ENCODE peak calls at places on chromosome 2, in eight cellular contexts. B is GM23338, Q is K562, I is Panc1, X is HCT116, L is breast epithelium, F is endothelial cell of umbilical vein, U is stomach. N is an unnamed sample.
A peak's percentile ranks its signal among the peaks of the same experiment; 100 is the strongest.

GRCh38 chr2:121475811-121476571 is 54.7 kb upstream of the RNU4ATAC start:
- DNase-seq in I (no peak), X (no peak), Q (peak; percentile 22), L (no peak), F (no peak), B (no peak), U (no peak), N (no peak)

GRCh38 chr2:119366161-119366648 is 429 bp downstream of the C2orf76 start:
- DNase-seq in F (no peak), U (no peak), I (no peak), B (peak; percentile 13), X (no peak), Q (peak; percentile 29), L (no peak), N (peak; percentile 27)

GRCh38 chr2:62306751-62307468 is 111.0 kb downstream of the B3GNT2 start:
- DNase-seq in L (peak; percentile 84), I (no peak), F (peak; percentile 89), B (no peak), X (peak; percentile 48), Q (no peak), U (peak; percentile 40), N (peak; percentile 50)

GRCh38 chr2:177622516-177622915 is 229.9 kb downstream of the AGPS start:
- DNase-seq in B (peak; percentile 54), U (no peak), Q (no peak), F (no peak), X (peak; percentile 13), I (no peak), L (no peak), N (no peak)

GRCh38 chr2:115400940-115401339 is 958.5 kb downstream of the DPP10 start:
- DNase-seq in F (no peak), L (no peak), B (no peak), X (no peak), I (no peak), U (no peak), Q (no peak), N (no peak)

GRCh38 chr2:169464508-169465386 is 14.5 kb upstream of the BBS5 start:
- DNase-seq in F (no peak), Q (no peak), B (no peak), L (no peak), X (no peak), U (no peak), I (no peak), N (no peak)

GRCh38 chr2:191620144-191620543 is 57.8 kb upstream of the NABP1 start:
- DNase-seq in I (no peak), U (no peak), L (no peak), Q (peak; percentile 36), X (no peak), B (no peak), F (no peak), N (no peak)

GRCh38 chr2:218005486-218005885 is 2.7 kb upstream of the TNS1 start:
- DNase-seq in B (no peak), Q (no peak), L (no peak), U (no peak), I (no peak), X (no peak), F (no peak), N (no peak)

GRCh38 chr2:83879127-83879526 is 580.0 kb downstream of the SUCLG1 start:
- DNase-seq in Q (no peak), I (no peak), B (no peak), F (no peak), U (no peak), L (no peak), X (no peak), N (no peak)

GRCh38 chr2:174597347-174598047 is at the start of gene WIPF1:
- DNase-seq in F (peak; percentile 66), Q (no peak), B (no peak), L (no peak), X (no peak), I (no peak), U (no peak), N (peak; percentile 60)

GRCh38 chr2:101047774-101048173 is 45.7 kb downstream of the RPL31 start:
- DNase-seq in Q (no peak), F (no peak), B (no peak), I (no peak), L (no peak), X (no peak), U (no peak), N (no peak)

GRCh38 chr2:171999125-171999524 is 628 bp upstream of the METAP1D start:
- DNase-seq in F (no peak), B (peak; percentile 23), L (no peak), U (no peak), X (no peak), Q (peak; percentile 30), I (no peak), N (no peak)

GRCh38 chr2:240728827-240729226 is 37.2 kb downstream of the AQP12A start:
- DNase-seq in F (no peak), Q (no peak), L (no peak), U (no peak), I (no peak), B (no peak), X (no peak), N (no peak)
- TF ChIP-seq POLR2AphosphoS5 in F (no peak), Q (no peak), L (no peak), U (no peak), I (no peak), B (no peak), X (no peak), N (no peak)

GRCh38 chr2:10785260-10785659 is 27.3 kb downstream of the PDIA6 start:
- DNase-seq in F (no peak), B (no peak), Q (no peak), L (peak; percentile 12), U (no peak), X (no peak), I (no peak), N (no peak)
- H3K36me3 ChIP-seq in F (peaks cover 54% of the 10 kb centered on the region), B (peaks cover 83% of the 10 kb centered on the region), Q (peaks cover 95% of the 10 kb centered on the region), L (peaks cover 15% of the 10 kb centered on the region), U (peaks cover 100% of the 10 kb centered on the region), X (peaks cover 74% of the 10 kb centered on the region), I (peaks cover 46% of the 10 kb centered on the region), N (no peaks in the 10 kb centered on the region)

GRCh38 chr2:240325654-240326031 is 109.8 kb upstream of the GPC1 start:
- DNase-seq in U (no peak), F (no peak), X (no peak), L (no peak), Q (no peak), I (no peak), B (no peak), N (no peak)
- TF ChIP-seq POLR2AphosphoS5 in U (no peak), F (no peak), X (no peak), L (no peak), Q (no peak), I (no peak), B (no peak), N (no peak)

DNA sequence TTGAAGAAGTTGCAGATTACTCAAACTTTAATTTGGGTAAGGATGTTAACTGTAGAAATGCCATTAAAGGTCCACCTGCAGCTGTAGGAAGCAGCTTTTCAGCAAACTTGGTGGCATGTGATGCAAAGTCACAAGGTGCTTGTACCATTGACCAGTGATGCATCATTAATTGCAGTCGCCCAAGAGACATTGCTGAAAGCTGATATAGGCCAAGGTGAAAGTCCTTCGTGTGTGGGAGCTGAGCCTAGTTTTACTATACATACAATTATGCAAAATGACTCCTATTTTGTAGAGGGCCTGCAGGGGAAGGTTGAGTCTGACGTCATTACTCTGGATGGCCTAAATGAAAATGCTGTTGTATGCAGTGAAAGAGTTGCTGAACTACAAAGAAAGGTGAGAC is 40.5 kb downstream of the ALMS1 start:
- DNase-seq in B (no peak), Q (no peak), X (no peak), U (no peak), L (no peak), I (no peak), F (no peak), N (no peak)
- H3K36me3 ChIP-seq in B (peaks cover 6% of the 10 kb centered on the region), Q (peaks cover 11% of the 10 kb centered on the region), X (no peaks in the 10 kb centered on the region), U (peaks cover 33% of the 10 kb centered on the region), L (no peaks in the 10 kb centered on the region), I (no peaks in the 10 kb centered on the region), F (no peaks in the 10 kb centered on the region), N (no peaks in the 10 kb centered on the region)

GRCh38 chr2:21664083-21664482 is 540.3 kb downstream of the TDRD15 start:
- DNase-seq in B (no peak), F (no peak), U (no peak), X (no peak), I (no peak), Q (no peak), L (no peak), N (no peak)
- TF ChIP-seq POLR2AphosphoS5 in B (no peak), F (no peak), U (no peak), X (no peak), I (no peak), Q (no peak), L (no peak), N (no peak)